ENCODE peak calls at places on chromosomes 4 and X, in nine cellular contexts. One of them, this sample, is unnamed.

GRCh38 chrX:10039821-10040793 is 72.9 kb downstream of the CLDN34 start:
- DNase-seq in dorsolateral prefrontal cortex: no peak
- DNase-seq in hepatocyte: no peak
- DNase-seq in mesendoderm: no peak
- DNase-seq in mammary epithelial cell: peak; percentile 33
- DNase-seq in thoracic aorta: no peak
- DNase-seq in iPS DF 6.9: no peak
- DNase-seq in upper lobe of right lung: no peak
- DNase-seq in fibroblast of lung: no peak
- DNase-seq in this sample: no peak

GRCh38 chr4:173529505-173530325 is at the start of gene HAND2:
- DNase-seq in fibroblast of lung: peak; percentile 25
- DNase-seq in hepatocyte: peak; percentile 86
- DNase-seq in upper lobe of right lung: no peak
- DNase-seq in dorsolateral prefrontal cortex: no peak
- DNase-seq in thoracic aorta: no peak
- DNase-seq in mesendoderm: peak; percentile 71
- DNase-seq in iPS DF 6.9: no peak
- DNase-seq in mammary epithelial cell: no peak
- DNase-seq in this sample: peak; percentile 59

GRCh38 chrX:63993936-63994335 is 208.9 kb upstream of the ARHGEF9 start:
- DNase-seq in mammary epithelial cell: no peak
- DNase-seq in upper lobe of right lung: no peak
- DNase-seq in iPS DF 6.9: no peak
- DNase-seq in dorsolateral prefrontal cortex: no peak
- DNase-seq in mesendoderm: no peak
- DNase-seq in hepatocyte: no peak
- DNase-seq in thoracic aorta: no peak
- DNase-seq in fibroblast of lung: no peak
- DNase-seq in this sample: no peak

GRCh38 chr4:36099509-36099908 is 144.8 kb downstream of the ARAP2 start:
- DNase-seq in fibroblast of lung: peak; percentile 7
- DNase-seq in hepatocyte: no peak
- DNase-seq in upper lobe of right lung: no peak
- DNase-seq in mammary epithelial cell: no peak
- DNase-seq in iPS DF 6.9: no peak
- DNase-seq in dorsolateral prefrontal cortex: no peak
- DNase-seq in thoracic aorta: no peak
- DNase-seq in mesendoderm: no peak
- DNase-seq in this sample: no peak

GRCh38 chrX:56233682-56234081 is 1.5 kb downstream of the KLF8 start:
- DNase-seq in mesendoderm: peak; percentile 92
- DNase-seq in upper lobe of right lung: peak; percentile 80
- DNase-seq in hepatocyte: peak; percentile 50
- DNase-seq in fibroblast of lung: peak; percentile 17
- DNase-seq in iPS DF 6.9: no peak
- DNase-seq in dorsolateral prefrontal cortex: peak; percentile 38
- DNase-seq in mammary epithelial cell: peak; percentile 81
- DNase-seq in thoracic aorta: peak; percentile 5
- DNase-seq in this sample: no peak

GRCh38 chr4:145840162-145840768 is 98.4 kb downstream of the ZNF827 start:
- DNase-seq in hepatocyte: peak; percentile 33
- DNase-seq in thoracic aorta: no peak
- DNase-seq in iPS DF 6.9: no peak
- DNase-seq in mesendoderm: peak; percentile 28
- DNase-seq in mammary epithelial cell: peak; percentile 33
- DNase-seq in fibroblast of lung: peak; percentile 53
- DNase-seq in upper lobe of right lung: no peak
- DNase-seq in dorsolateral prefrontal cortex: no peak
- DNase-seq in this sample: peak; percentile 51

GRCh38 chrX:154040307-154040756 is 20.6 kb upstream of the IRAK1 start:
- DNase-seq in upper lobe of right lung: no peak
- DNase-seq in mesendoderm: no peak
- DNase-seq in hepatocyte: peak; percentile 66
- DNase-seq in dorsolateral prefrontal cortex: no peak
- DNase-seq in fibroblast of lung: peak; percentile 80
- DNase-seq in iPS DF 6.9: no peak
- DNase-seq in thoracic aorta: no peak
- DNase-seq in mammary epithelial cell: peak; percentile 65
- DNase-seq in this sample: no peak

GRCh38 chrX:10922158-10922557 is 189.0 kb upstream of the HCCS start:
- DNase-seq in mammary epithelial cell: peak; percentile 62
- DNase-seq in thoracic aorta: no peak
- DNase-seq in iPS DF 6.9: no peak
- DNase-seq in hepatocyte: peak; percentile 48
- DNase-seq in upper lobe of right lung: no peak
- DNase-seq in fibroblast of lung: peak; percentile 86
- DNase-seq in dorsolateral prefrontal cortex: no peak
- DNase-seq in mesendoderm: peak; percentile 72
- DNase-seq in this sample: peak; percentile 6

GRCh38 chr4:95556460-95556859 is 7.7 kb upstream of the UNC5C start:
- DNase-seq in dorsolateral prefrontal cortex: no peak
- DNase-seq in hepatocyte: no peak
- DNase-seq in thoracic aorta: no peak
- DNase-seq in iPS DF 6.9: no peak
- DNase-seq in upper lobe of right lung: no peak
- DNase-seq in mesendoderm: peak; percentile 42
- DNase-seq in fibroblast of lung: peak; percentile 36
- DNase-seq in mammary epithelial cell: peak; percentile 72
- DNase-seq in this sample: no peak

GRCh38 chr4:31291238-31291637 is 571.1 kb downstream of the PCDH7 start:
- DNase-seq in mammary epithelial cell: no peak
- DNase-seq in dorsolateral prefrontal cortex: no peak
- DNase-seq in hepatocyte: no peak
- DNase-seq in fibroblast of lung: no peak
- DNase-seq in thoracic aorta: no peak
- DNase-seq in mesendoderm: peak; percentile 9
- DNase-seq in iPS DF 6.9: peak; percentile 27
- DNase-seq in upper lobe of right lung: no peak
- DNase-seq in this sample: no peak

GRCh38 chrX:154401918-154402621 is 3.9 kb downstream of the RPL10 start:
- DNase-seq in dorsolateral prefrontal cortex: no peak
- DNase-seq in iPS DF 6.9: no peak
- DNase-seq in thoracic aorta: no peak
- DNase-seq in fibroblast of lung: no peak
- DNase-seq in mesendoderm: no peak
- DNase-seq in upper lobe of right lung: no peak
- DNase-seq in mammary epithelial cell: peak; percentile 68
- DNase-seq in hepatocyte: peak; percentile 5
- DNase-seq in this sample: no peak

GRCh38 chrX:46260502-46260901 is 284.7 kb downstream of the ZNF674 start:
- DNase-seq in hepatocyte: no peak
- DNase-seq in upper lobe of right lung: no peak
- DNase-seq in mesendoderm: peak; percentile 74
- DNase-seq in mammary epithelial cell: peak; percentile 97
- DNase-seq in dorsolateral prefrontal cortex: no peak
- DNase-seq in thoracic aorta: no peak
- DNase-seq in iPS DF 6.9: no peak
- DNase-seq in fibroblast of lung: peak; percentile 57
- DNase-seq in this sample: no peak

GRCh38 chrX:48576108-48576507 is 1.8 kb downstream of the RBM3 start:
- DNase-seq in iPS DF 6.9: no peak
- DNase-seq in mammary epithelial cell: no peak
- DNase-seq in hepatocyte: no peak
- DNase-seq in mesendoderm: no peak
- DNase-seq in dorsolateral prefrontal cortex: no peak
- DNase-seq in upper lobe of right lung: no peak
- DNase-seq in fibroblast of lung: no peak
- DNase-seq in thoracic aorta: no peak
- DNase-seq in this sample: no peak

GRCh38 chr4:7260569-7260968 is 68.2 kb downstream of the SORCS2 start:
- DNase-seq in mesendoderm: no peak
- DNase-seq in upper lobe of right lung: no peak
- DNase-seq in hepatocyte: no peak
- DNase-seq in thoracic aorta: no peak
- DNase-seq in fibroblast of lung: no peak
- DNase-seq in dorsolateral prefrontal cortex: no peak
- DNase-seq in iPS DF 6.9: no peak
- DNase-seq in mammary epithelial cell: no peak
- DNase-seq in this sample: no peak

GRCh38 chr4:143183513-143184216 is 1.1 kb upstream of the USP38 start:
- DNase-seq in mammary epithelial cell: no peak
- DNase-seq in dorsolateral prefrontal cortex: no peak
- DNase-seq in hepatocyte: no peak
- DNase-seq in mesendoderm: no peak
- DNase-seq in iPS DF 6.9: no peak
- DNase-seq in thoracic aorta: no peak
- DNase-seq in upper lobe of right lung: no peak
- DNase-seq in fibroblast of lung: no peak
- DNase-seq in this sample: no peak
- H3K4me3 ChIP-seq in mammary epithelial cell: peak overlapping the region; percentile 71
- H3K4me3 ChIP-seq in dorsolateral prefrontal cortex: peak overlapping the region; percentile 90
- H3K4me3 ChIP-seq in hepatocyte: peak overlapping the region; percentile 41
- H3K4me3 ChIP-seq in mesendoderm: no peak overlapping the region
- H3K4me3 ChIP-seq in iPS DF 6.9: peak overlapping the region; percentile 64
- H3K4me3 ChIP-seq in thoracic aorta: peak overlapping the region; percentile 92
- H3K4me3 ChIP-seq in upper lobe of right lung: peak overlapping the region; percentile 87
- H3K4me3 ChIP-seq in fibroblast of lung: peak overlapping the region; percentile 90
- H3K4me3 ChIP-seq in this sample: peak overlapping the region; percentile 96

GRCh38 chr4:2812600-2812932 is 19.7 kb downstream of the SH3BP2 start:
- DNase-seq in upper lobe of right lung: no peak
- DNase-seq in mammary epithelial cell: no peak
- DNase-seq in hepatocyte: no peak
- DNase-seq in fibroblast of lung: no peak
- DNase-seq in mesendoderm: no peak
- DNase-seq in dorsolateral prefrontal cortex: no peak
- DNase-seq in thoracic aorta: no peak
- DNase-seq in iPS DF 6.9: no peak
- DNase-seq in this sample: no peak

GRCh38 chr4:2813446-2814405 is 20.8 kb downstream of the SH3BP2 start:
- DNase-seq in fibroblast of lung: no peak
- DNase-seq in mammary epithelial cell: no peak
- DNase-seq in thoracic aorta: no peak
- DNase-seq in hepatocyte: no peak
- DNase-seq in mesendoderm: no peak
- DNase-seq in upper lobe of right lung: no peak
- DNase-seq in dorsolateral prefrontal cortex: no peak
- DNase-seq in iPS DF 6.9: no peak
- DNase-seq in this sample: no peak

GRCh38 chr4:2812985-2813384 is 20.1 kb downstream of the SH3BP2 start:
- DNase-seq in hepatocyte: no peak
- DNase-seq in dorsolateral prefrontal cortex: no peak
- DNase-seq in mammary epithelial cell: no peak
- DNase-seq in upper lobe of right lung: no peak
- DNase-seq in thoracic aorta: no peak
- DNase-seq in iPS DF 6.9: no peak
- DNase-seq in mesendoderm: no peak
- DNase-seq in fibroblast of lung: no peak
- DNase-seq in this sample: peak; percentile 50

GRCh38 chr4:2809610-2810180 is 16.8 kb downstream of the SH3BP2 start:
- DNase-seq in mesendoderm: no peak
- DNase-seq in fibroblast of lung: no peak
- DNase-seq in hepatocyte: no peak
- DNase-seq in iPS DF 6.9: no peak
- DNase-seq in upper lobe of right lung: no peak
- DNase-seq in thoracic aorta: no peak
- DNase-seq in dorsolateral prefrontal cortex: no peak
- DNase-seq in mammary epithelial cell: no peak
- DNase-seq in this sample: no peak

GRCh38 chr4:2811830-2812599 is 19.1 kb downstream of the SH3BP2 start:
- DNase-seq in iPS DF 6.9: no peak
- DNase-seq in thoracic aorta: no peak
- DNase-seq in fibroblast of lung: peak; percentile 45
- DNase-seq in hepatocyte: no peak
- DNase-seq in upper lobe of right lung: peak; percentile 90
- DNase-seq in dorsolateral prefrontal cortex: no peak
- DNase-seq in mesendoderm: peak; percentile 76
- DNase-seq in mammary epithelial cell: no peak
- DNase-seq in this sample: peak; percentile 97
- H3K27ac ChIP-seq in iPS DF 6.9: no peak overlapping the region
- H3K27ac ChIP-seq in thoracic aorta: no peak overlapping the region
- H3K27ac ChIP-seq in fibroblast of lung: peak overlapping the region; percentile 44
- H3K27ac ChIP-seq in hepatocyte: peak overlapping the region; percentile 90
- H3K27ac ChIP-seq in upper lobe of right lung: peak overlapping the region; percentile 90
- H3K27ac ChIP-seq in dorsolateral prefrontal cortex: peak overlapping the region; percentile 67
- H3K27ac ChIP-seq in mesendoderm: no peak overlapping the region
- H3K27ac ChIP-seq in mammary epithelial cell: no peak overlapping the region
- H3K27ac ChIP-seq in this sample: peak overlapping the region; percentile 93

GRCh38 chr4:118360101-118360500 is 7.3 kb upstream of the PRSS12 start:
- DNase-seq in mammary epithelial cell: no peak
- DNase-seq in thoracic aorta: no peak
- DNase-seq in dorsolateral prefrontal cortex: no peak
- DNase-seq in mesendoderm: no peak
- DNase-seq in hepatocyte: no peak
- DNase-seq in upper lobe of right lung: no peak
- DNase-seq in iPS DF 6.9: no peak
- DNase-seq in fibroblast of lung: no peak
- DNase-seq in this sample: no peak
- H3K27me3 ChIP-seq in mammary epithelial cell: no peaks in the 10 kb centered on the region
- H3K27me3 ChIP-seq in thoracic aorta: no peaks in the 10 kb centered on the region
- H3K27me3 ChIP-seq in dorsolateral prefrontal cortex: peaks cover 17% of the 10 kb centered on the region
- H3K27me3 ChIP-seq in mesendoderm: no peaks in the 10 kb centered on the region
- H3K27me3 ChIP-seq in hepatocyte: peaks cover 5% of the 10 kb centered on the region
- H3K27me3 ChIP-seq in upper lobe of right lung: no peaks in the 10 kb centered on the region
- H3K27me3 ChIP-seq in iPS DF 6.9: no peaks in the 10 kb centered on the region
- H3K27me3 ChIP-seq in fibroblast of lung: no peaks in the 10 kb centered on the region
- H3K27me3 ChIP-seq in this sample: no peaks in the 10 kb centered on the region

GRCh38 chr4:155787113-155787710 is 28.4 kb downstream of the GUCY1B1 start:
- DNase-seq in hepatocyte: peak; percentile 64
- DNase-seq in dorsolateral prefrontal cortex: no peak
- DNase-seq in mammary epithelial cell: peak; percentile 51
- DNase-seq in mesendoderm: peak; percentile 71
- DNase-seq in upper lobe of right lung: no peak
- DNase-seq in thoracic aorta: no peak
- DNase-seq in iPS DF 6.9: no peak
- DNase-seq in fibroblast of lung: peak; percentile 55
- DNase-seq in this sample: no peak

GRCh38 chr4:155789391-155789790 is 30.6 kb downstream of the GUCY1B1 start:
- DNase-seq in iPS DF 6.9: no peak
- DNase-seq in mesendoderm: no peak
- DNase-seq in dorsolateral prefrontal cortex: no peak
- DNase-seq in fibroblast of lung: no peak
- DNase-seq in mammary epithelial cell: no peak
- DNase-seq in thoracic aorta: no peak
- DNase-seq in hepatocyte: no peak
- DNase-seq in upper lobe of right lung: no peak
- DNase-seq in this sample: no peak

GRCh38 chr4:155781432-155781831 is 22.6 kb downstream of the GUCY1B1 start:
- DNase-seq in hepatocyte: no peak
- DNase-seq in mammary epithelial cell: no peak
- DNase-seq in fibroblast of lung: no peak
- DNase-seq in thoracic aorta: no peak
- DNase-seq in upper lobe of right lung: no peak
- DNase-seq in mesendoderm: no peak
- DNase-seq in dorsolateral prefrontal cortex: no peak
- DNase-seq in iPS DF 6.9: no peak
- DNase-seq in this sample: no peak

GRCh38 chr4:155784637-155785036 is 25.8 kb downstream of the GUCY1B1 start:
- DNase-seq in dorsolateral prefrontal cortex: no peak
- DNase-seq in mammary epithelial cell: no peak
- DNase-seq in iPS DF 6.9: no peak
- DNase-seq in upper lobe of right lung: no peak
- DNase-seq in mesendoderm: no peak
- DNase-seq in thoracic aorta: no peak
- DNase-seq in fibroblast of lung: no peak
- DNase-seq in hepatocyte: no peak
- DNase-seq in this sample: no peak

DNA sequence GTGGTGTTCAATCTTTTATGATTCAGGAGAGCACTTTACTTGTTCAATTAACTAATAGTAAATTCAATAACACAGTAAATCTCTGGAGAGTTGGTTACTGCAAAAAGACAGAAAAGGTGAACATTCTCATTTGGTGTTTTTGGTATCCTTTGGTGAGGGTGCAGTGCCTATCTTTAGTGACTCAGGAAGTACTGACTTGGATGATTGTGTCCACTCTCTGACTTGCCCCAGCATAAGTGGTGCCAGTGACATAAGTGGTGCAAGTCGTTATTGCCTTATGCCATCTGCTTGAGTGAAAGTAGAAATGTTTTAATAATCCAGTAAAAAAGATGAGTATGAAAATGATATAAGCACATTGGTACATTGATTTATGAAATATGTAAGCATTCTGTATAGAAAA is 27.0 kb downstream of the GUCY1B1 start:
- DNase-seq in hepatocyte: no peak
- DNase-seq in dorsolateral prefrontal cortex: no peak
- DNase-seq in iPS DF 6.9: no peak
- DNase-seq in mammary epithelial cell: no peak
- DNase-seq in thoracic aorta: no peak
- DNase-seq in upper lobe of right lung: no peak
- DNase-seq in fibroblast of lung: no peak
- DNase-seq in mesendoderm: no peak
- DNase-seq in this sample: no peak
- H3K4me3 ChIP-seq in hepatocyte: no peak overlapping the region
- H3K4me3 ChIP-seq in dorsolateral prefrontal cortex: no peak overlapping the region
- H3K4me3 ChIP-seq in iPS DF 6.9: no peak overlapping the region
- H3K4me3 ChIP-seq in mammary epithelial cell: no peak overlapping the region
- H3K4me3 ChIP-seq in thoracic aorta: no peak overlapping the region
- H3K4me3 ChIP-seq in upper lobe of right lung: no peak overlapping the region
- H3K4me3 ChIP-seq in fibroblast of lung: no peak overlapping the region
- H3K4me3 ChIP-seq in mesendoderm: no peak overlapping the region
- H3K4me3 ChIP-seq in this sample: no peak overlapping the region

This sample was measured in SJCRH30.